ENCODE peak calls at places on chromosome 19, in seven cellular contexts. W is IMR-90, V is mesendoderm, A is trophoblast cell, X is H9, B is H1, H is mesenchymal stem cell. Y is an unnamed sample.

GRCh38 chr19:39915101-39915847 is 19.2 kb downstream of the FCGBP start:
- DNase-seq in W (no peak), V (no peak), A (no peak), X (peak), B (no peak), H (no peak), Y (no peak)

GRCh38 chr19:11288349-11288748 is 7.6 kb upstream of the TSPAN16 start:
- DNase-seq in W (peak), V (no peak), A (no peak), X (no peak), B (no peak), H (peak), Y (no peak)

GRCh38 chr19:4197228-4197624 is 14.7 kb downstream of the ANKRD24 start:
- DNase-seq in W (no peak), V (no peak), A (no peak), X (no peak), B (no peak), H (no peak), Y (no peak)

GRCh38 chr19:35741216-35741541 is 1.1 kb downstream of the IGFLR1 start:
- DNase-seq in W (no peak), V (no peak), A (no peak), X (no peak), B (no peak), H (no peak), Y (no peak)

GRCh38 chr19:10936661-10937084 is 8.1 kb downstream of the TIMM29 start:
- DNase-seq in W (peak), V (peak), A (peak), X (peak), B (no peak), H (peak), Y (peak)

GRCh38 chr19:43901395-43902390 is 33.4 kb downstream of the ZNF45 start:
- DNase-seq in W (peak), V (peak), A (peak), X (peak), B (peak), H (peak), Y (peak)

GRCh38 chr19:44905437-44906160 is at the start of gene APOE:
- DNase-seq in W (no peak), V (peak), A (no peak), X (peak), B (peak), H (peak), Y (peak)

GRCh38 chr19:10707440-10707839 is 6.2 kb downstream of the QTRT1 start:
- DNase-seq in W (no peak), V (no peak), A (no peak), X (no peak), B (no peak), H (no peak), Y (no peak)

GRCh38 chr19:40607311-40607871 is 6.2 kb downstream of the LTBP4 start:
- DNase-seq in W (no peak), V (no peak), A (no peak), X (peak), B (no peak), H (no peak), Y (no peak)

GRCh38 chr19:47756627-47756929 is 11.2 kb downstream of the NOP53 start:
- DNase-seq in W (no peak), V (no peak), A (no peak), X (no peak), B (no peak), H (no peak), Y (no peak)

GRCh38 chr19:29104605-29105241 is 108.2 kb downstream of the UQCRFS1 start:
- DNase-seq in W (no peak), V (no peak), A (no peak), X (no peak), B (no peak), H (no peak), Y (no peak)

GRCh38 chr19:4811328-4812131 is 20.0 kb downstream of the TICAM1 start:
- DNase-seq in W (peak), V (peak), A (peak), X (peak), B (peak), H (peak), Y (peak)

GRCh38 chr19:17842663-17843313 is 5.0 kb downstream of the JAK3 start:
- DNase-seq in W (no peak), V (no peak), A (no peak), X (no peak), B (no peak), H (no peak), Y (no peak)

GRCh38 chr19:56086671-56087430 is 34.2 kb downstream of the ZNF787 start:
- DNase-seq in W (no peak), V (no peak), A (no peak), X (no peak), B (no peak), H (no peak), Y (no peak)

GRCh38 chr19:38023245-38023644 is 116.2 kb downstream of the SIPA1L3 start:
- DNase-seq in W (peak), V (no peak), A (no peak), X (no peak), B (no peak), H (peak), Y (no peak)

GRCh38 chr19:5624154-5624663 is 1.3 kb downstream of the SAFB start:
- DNase-seq in W (peak), V (peak), A (no peak), X (no peak), B (peak), H (peak), Y (no peak)

GRCh38 chr19:43779147-43779819 is 1.5 kb downstream of the KCNN4 start:
- DNase-seq in W (no peak), V (no peak), A (no peak), X (no peak), B (no peak), H (no peak), Y (no peak)

GRCh38 chr19:16180611-16181010 is 4.6 kb upstream of the FAM32A start:
- DNase-seq in W (peak), V (peak), A (no peak), X (no peak), B (no peak), H (peak), Y (no peak)

GRCh38 chr19:18713550-18714117 is 30.2 kb downstream of the CRTC1 start:
- DNase-seq in W (no peak), V (no peak), A (no peak), X (no peak), B (no peak), H (no peak), Y (no peak)

GRCh38 chr19:48244289-48244688 is 11.4 kb downstream of the CARD8 start:
- DNase-seq in W (no peak), V (peak), A (no peak), X (no peak), B (no peak), H (no peak), Y (no peak)

GRCh38 chr19:47095707-47096704 is 17.6 kb downstream of the ZC3H4 start:
- DNase-seq in W (no peak), V (no peak), A (no peak), X (no peak), B (no peak), H (no peak), Y (no peak)

GRCh38 chr19:18230941-18231734 is 4.9 kb upstream of the PDE4C start:
- DNase-seq in W (no peak), V (no peak), A (no peak), X (no peak), B (peak), H (peak), Y (no peak)

GRCh38 chr19:15112385-15112784 is 5.2 kb downstream of the SYDE1 start:
- DNase-seq in W (no peak), V (peak), A (no peak), X (peak), B (peak), H (no peak), Y (no peak)

GRCh38 chr19:48806818-48807589 is 3.8 kb downstream of the BCAT2 start:
- DNase-seq in W (peak), V (peak), A (no peak), X (peak), B (peak), H (peak), Y (peak)

GRCh38 chr19:6730941-6731670 is 6.3 kb downstream of the GPR108 start:
- DNase-seq in W (no peak), V (no peak), A (no peak), X (peak), B (no peak), H (no peak), Y (no peak)

GRCh38 chr19:6729573-6730152 is 7.7 kb downstream of the GPR108 start:
- DNase-seq in W (no peak), V (no peak), A (no peak), X (no peak), B (no peak), H (no peak), Y (no peak)

GRCh38 chr19:6725513-6726231 is 5.2 kb upstream of the C3 start:
- DNase-seq in W (no peak), V (no peak), A (no peak), X (no peak), B (no peak), H (no peak), Y (no peak)

GRCh38 chr19:6730153-6730804 is 7.1 kb downstream of the GPR108 start:
- DNase-seq in W (no peak), V (peak), A (no peak), X (peak), B (peak), H (no peak), Y (no peak)

GRCh38 chr19:6728346-6728745 is 7.9 kb upstream of the C3 start:
- DNase-seq in W (no peak), V (no peak), A (no peak), X (no peak), B (no peak), H (no peak), Y (no peak)
- H4K8ac ChIP-seq in W (no peak), V (no peak), A (no peak), X (no peak), B (no peak), H (no peak), Y (no peak)

GRCh38 chr19:31979362-31979761 is 366.0 kb upstream of the ZNF507 start:
- DNase-seq in W (no peak), V (no peak), A (no peak), X (no peak), B (no peak), H (no peak), Y (no peak)
- H4K8ac ChIP-seq in W (no peak), V (no peak), A (no peak), X (no peak), B (no peak), H (no peak), Y (no peak)

GRCh38 chr19:53647350-53647749 is 15.6 kb downstream of the DPRX start:
- DNase-seq in W (no peak), V (no peak), A (no peak), X (no peak), B (no peak), H (no peak), Y (no peak)

GRCh38 chr19:53647792-53648191 is 16.0 kb downstream of the DPRX start:
- DNase-seq in W (no peak), V (no peak), A (no peak), X (no peak), B (no peak), H (no peak), Y (no peak)

GRCh38 chr19:53642381-53643099 is 10.7 kb downstream of the DPRX start:
- DNase-seq in W (no peak), V (no peak), A (no peak), X (no peak), B (no peak), H (no peak), Y (no peak)

GRCh38 chr19:53644061-53644816 is 12.4 kb downstream of the DPRX start:
- DNase-seq in W (no peak), V (peak), A (no peak), X (peak), B (peak), H (no peak), Y (no peak)

DNA sequence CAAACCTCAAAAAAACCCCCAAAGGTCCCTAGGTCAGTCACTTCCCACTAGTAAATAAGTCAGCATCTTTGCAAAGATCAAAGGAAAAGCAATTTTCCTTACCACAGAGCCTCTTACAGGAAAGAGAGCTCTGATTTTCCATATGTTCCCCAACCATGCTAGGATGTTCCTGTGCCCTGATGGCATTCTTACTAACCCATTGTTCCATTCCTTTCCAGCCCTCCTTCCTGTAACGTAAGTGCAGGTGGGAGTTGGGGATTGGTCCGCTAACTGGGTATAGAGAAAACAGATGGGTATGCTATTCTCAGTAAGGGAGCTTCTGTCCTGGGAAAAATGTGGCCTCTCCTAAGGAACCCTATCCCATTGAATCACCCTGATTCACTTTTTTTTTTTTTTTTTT is 14.3 kb downstream of the DPRX start:
- DNase-seq in W (no peak), V (no peak), A (no peak), X (no peak), B (no peak), H (no peak), Y (no peak)
- H4K8ac ChIP-seq in W (no peak), V (no peak), A (peak), X (no peak), B (no peak), H (no peak), Y (no peak)

DNA sequence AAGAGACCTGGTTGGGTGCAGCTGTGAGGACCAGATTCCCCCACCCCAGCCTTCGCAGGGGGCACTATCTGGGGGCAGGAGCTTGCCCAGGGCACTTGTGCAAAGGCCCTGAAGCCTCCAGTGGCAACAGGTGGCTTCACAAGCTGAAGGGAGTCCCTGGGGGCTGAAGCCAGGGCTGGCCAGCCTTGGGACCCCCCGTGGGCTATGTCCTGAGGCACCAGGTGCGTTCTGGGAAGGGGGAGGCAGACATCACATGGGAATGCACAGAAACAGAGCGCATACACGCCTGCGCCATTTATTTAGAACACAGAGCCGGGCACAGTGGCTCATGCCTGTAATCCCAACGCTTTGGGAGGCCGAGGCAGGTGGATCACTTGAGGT is 1.8 kb upstream of the ATP8B3 start:
- DNase-seq in W (no peak), V (no peak), A (no peak), X (no peak), B (no peak), H (no peak), Y (no peak)
- H4K8ac ChIP-seq in W (no peak), V (no peak), A (no peak), X (no peak), B (no peak), H (no peak), Y (no peak)

GRCh38 chr19:30162718-30163117 is 209.5 kb upstream of the ZNF536 start:
- DNase-seq in W (no peak), V (no peak), A (no peak), X (no peak), B (no peak), H (no peak), Y (no peak)

GRCh38 chr19:30167206-30167903 is 204.8 kb upstream of the ZNF536 start:
- DNase-seq in W (no peak), V (no peak), A (no peak), X (no peak), B (peak), H (no peak), Y (no peak)

GRCh38 chr19:30163663-30164062 is 208.5 kb upstream of the ZNF536 start:
- DNase-seq in W (no peak), V (no peak), A (no peak), X (no peak), B (peak), H (no peak), Y (no peak)

GRCh38 chr19:30167976-30168635 is 204.1 kb upstream of the ZNF536 start:
- DNase-seq in W (no peak), V (no peak), A (no peak), X (no peak), B (peak), H (no peak), Y (no peak)

GRCh38 chr19:30165228-30165813 is 206.9 kb upstream of the ZNF536 start:
- DNase-seq in W (no peak), V (no peak), A (no peak), X (no peak), B (peak), H (no peak), Y (no peak)
- H4K8ac ChIP-seq in W (no peak), V (no peak), A (no peak), X (peak), B (peak), H (no peak), Y (no peak)